ENCODE peak calls at places on chromosomes 7 and 10, in ten cellular contexts. One of them, this sample, is unnamed.

GRCh38 chr10:16809074-16809718 is 8.0 kb downstream of the RSU1 start:
- DNase-seq in fibroblast of pulmonary artery: peak
- DNase-seq in KG1: no peak
- DNase-seq in CD8-positive, alpha-beta memory T cell: peak
- DNase-seq in GM13976: peak
- DNase-seq in activated CD4-positive, alpha-beta T cell treated with anti-CD3 and anti-CD28 coated beads, Interleukin-2, amount 50 U/mL, for 4 hours: peak
- DNase-seq in activated CD4-positive, CD25-positive, alpha-beta regulatory T cell: peak
- DNase-seq in NCI-H1092: no peak
- DNase-seq in mesothelial cell of epicardium: no peak
- DNase-seq in ELR: peak
- DNase-seq in this sample: no peak

GRCh38 chr10:5481121-5481520 is 18.2 kb downstream of the CALML5 start:
- DNase-seq in fibroblast of pulmonary artery: no peak
- DNase-seq in KG1: no peak
- DNase-seq in CD8-positive, alpha-beta memory T cell: no peak
- DNase-seq in GM13976: no peak
- DNase-seq in activated CD4-positive, alpha-beta T cell treated with anti-CD3 and anti-CD28 coated beads, Interleukin-2, amount 50 U/mL, for 4 hours: no peak
- DNase-seq in activated CD4-positive, CD25-positive, alpha-beta regulatory T cell: no peak
- DNase-seq in NCI-H1092: no peak
- DNase-seq in mesothelial cell of epicardium: no peak
- DNase-seq in ELR: no peak
- DNase-seq in this sample: no peak

GRCh38 chr7:50727072-50727471 is 55.6 kb downstream of the GRB10 start:
- DNase-seq in fibroblast of pulmonary artery: peak
- DNase-seq in KG1: no peak
- DNase-seq in CD8-positive, alpha-beta memory T cell: no peak
- DNase-seq in GM13976: no peak
- DNase-seq in activated CD4-positive, alpha-beta T cell treated with anti-CD3 and anti-CD28 coated beads, Interleukin-2, amount 50 U/mL, for 4 hours: no peak
- DNase-seq in activated CD4-positive, CD25-positive, alpha-beta regulatory T cell: no peak
- DNase-seq in NCI-H1092: no peak
- DNase-seq in mesothelial cell of epicardium: no peak
- DNase-seq in ELR: no peak
- DNase-seq in this sample: no peak

GRCh38 chr10:114044251-114045070 is 795 bp downstream of the ADRB1 start:
- DNase-seq in fibroblast of pulmonary artery: no peak
- DNase-seq in KG1: no peak
- DNase-seq in CD8-positive, alpha-beta memory T cell: peak
- DNase-seq in GM13976: peak
- DNase-seq in activated CD4-positive, alpha-beta T cell treated with anti-CD3 and anti-CD28 coated beads, Interleukin-2, amount 50 U/mL, for 4 hours: no peak
- DNase-seq in activated CD4-positive, CD25-positive, alpha-beta regulatory T cell: no peak
- DNase-seq in NCI-H1092: no peak
- DNase-seq in mesothelial cell of epicardium: no peak
- DNase-seq in ELR: no peak
- DNase-seq in this sample: no peak

GRCh38 chr10:54905793-54906192 is 104.8 kb upstream of the PCDH15 start:
- DNase-seq in fibroblast of pulmonary artery: no peak
- DNase-seq in KG1: no peak
- DNase-seq in CD8-positive, alpha-beta memory T cell: no peak
- DNase-seq in GM13976: no peak
- DNase-seq in activated CD4-positive, alpha-beta T cell treated with anti-CD3 and anti-CD28 coated beads, Interleukin-2, amount 50 U/mL, for 4 hours: no peak
- DNase-seq in activated CD4-positive, CD25-positive, alpha-beta regulatory T cell: no peak
- DNase-seq in NCI-H1092: no peak
- DNase-seq in mesothelial cell of epicardium: no peak
- DNase-seq in ELR: no peak
- DNase-seq in this sample: no peak

GRCh38 chr7:5423272-5423843 is at the start of gene TNRC18:
- DNase-seq in fibroblast of pulmonary artery: no peak
- DNase-seq in KG1: no peak
- DNase-seq in CD8-positive, alpha-beta memory T cell: peak
- DNase-seq in GM13976: peak
- DNase-seq in activated CD4-positive, alpha-beta T cell treated with anti-CD3 and anti-CD28 coated beads, Interleukin-2, amount 50 U/mL, for 4 hours: no peak
- DNase-seq in activated CD4-positive, CD25-positive, alpha-beta regulatory T cell: no peak
- DNase-seq in NCI-H1092: no peak
- DNase-seq in mesothelial cell of epicardium: peak
- DNase-seq in ELR: no peak
- DNase-seq in this sample: no peak

GRCh38 chr7:99254390-99254789 is 18.2 kb upstream of the MYH16 start:
- DNase-seq in fibroblast of pulmonary artery: no peak
- DNase-seq in KG1: no peak
- DNase-seq in CD8-positive, alpha-beta memory T cell: no peak
- DNase-seq in GM13976: no peak
- DNase-seq in activated CD4-positive, alpha-beta T cell treated with anti-CD3 and anti-CD28 coated beads, Interleukin-2, amount 50 U/mL, for 4 hours: no peak
- DNase-seq in activated CD4-positive, CD25-positive, alpha-beta regulatory T cell: no peak
- DNase-seq in NCI-H1092: no peak
- DNase-seq in mesothelial cell of epicardium: no peak
- DNase-seq in ELR: no peak
- DNase-seq in this sample: no peak

GRCh38 chr7:139482662-139483466 is 609 bp downstream of the KLRG2 start:
- DNase-seq in fibroblast of pulmonary artery: peak
- DNase-seq in KG1: no peak
- DNase-seq in CD8-positive, alpha-beta memory T cell: peak
- DNase-seq in GM13976: peak
- DNase-seq in activated CD4-positive, alpha-beta T cell treated with anti-CD3 and anti-CD28 coated beads, Interleukin-2, amount 50 U/mL, for 4 hours: no peak
- DNase-seq in activated CD4-positive, CD25-positive, alpha-beta regulatory T cell: no peak
- DNase-seq in NCI-H1092: no peak
- DNase-seq in mesothelial cell of epicardium: peak
- DNase-seq in ELR: no peak
- DNase-seq in this sample: no peak

GRCh38 chr7:146956323-146956722 is 839.7 kb downstream of the CNTNAP2 start:
- DNase-seq in fibroblast of pulmonary artery: no peak
- DNase-seq in KG1: no peak
- DNase-seq in CD8-positive, alpha-beta memory T cell: no peak
- DNase-seq in GM13976: no peak
- DNase-seq in activated CD4-positive, alpha-beta T cell treated with anti-CD3 and anti-CD28 coated beads, Interleukin-2, amount 50 U/mL, for 4 hours: no peak
- DNase-seq in activated CD4-positive, CD25-positive, alpha-beta regulatory T cell: no peak
- DNase-seq in NCI-H1092: peak
- DNase-seq in mesothelial cell of epicardium: no peak
- DNase-seq in ELR: no peak
- DNase-seq in this sample: no peak

This sample was measured in activated gamma-delta T cell.